ENCODE peak calls at places on chromosomes 3 and 15, in ten cellular contexts. M is GM10248, R is HT-29, N is astrocyte of the hippocampus, Z is HAP-1, W is fibroblast of the conjunctiva, O is activated T-cell treated with anti-CD3 and anti-CD28 coated beads for 1 hour, B is Right ventricle myocardium superior, X is NCI-H1417, S is caudate nucleus. Y is an unnamed sample.

GRCh38 chr3:146528954-146529353 is 15.5 kb downstream of the PLSCR1 start:
- DNase-seq in S (no peak), W (no peak), N (no peak), R (no peak), M (no peak), O (no peak), X (no peak), Z (no peak), B (no peak), Y (no peak)

GRCh38 chr15:78565951-78566774 is 843 bp downstream of the CHRNA5 start:
- DNase-seq in Z (peak; percentile 70), X (peak; percentile 82), R (peak; percentile 86), S (no peak), M (peak; percentile 23), O (no peak), W (no peak), N (peak; percentile 60), B (no peak), Y (no peak)

GRCh38 chr3:184129012-184129411 is 6.1 kb upstream of the EIF2B5 start:
- DNase-seq in N (peak; percentile 44), R (peak; percentile 60), S (no peak), Z (peak; percentile 63), B (no peak), X (peak; percentile 21), M (peak; percentile 34), O (no peak), W (no peak), Y (no peak)

GRCh38 chr15:100114526-100114925 is 227.2 kb downstream of the ADAMTS17 start:
- DNase-seq in M (no peak), B (peak; percentile 67), O (no peak), S (peak; percentile 18), Z (peak; percentile 15), R (no peak), W (no peak), X (no peak), N (peak; percentile 89), Y (no peak)

GRCh38 chr15:68265086-68265485 is 12.5 kb upstream of the FEM1B start:
- DNase-seq in X (no peak), M (no peak), W (no peak), N (no peak), R (no peak), Z (no peak), B (no peak), S (no peak), O (no peak), Y (no peak)

GRCh38 chr15:93143186-93143585 is 54.2 kb upstream of the RGMA start:
- DNase-seq in Z (no peak), N (no peak), X (no peak), S (no peak), M (no peak), O (no peak), R (no peak), W (no peak), B (no peak), Y (no peak)

GRCh38 chr3:194491996-194492395 is 5.2 kb upstream of the ATP13A3 start:
- DNase-seq in X (no peak), O (no peak), M (no peak), N (no peak), R (no peak), W (no peak), B (no peak), Z (no peak), S (no peak), Y (no peak)

GRCh38 chr3:138817685-138818084 is 17.0 kb downstream of the PIK3CB start:
- DNase-seq in Z (no peak), B (no peak), W (no peak), S (no peak), M (no peak), X (no peak), N (no peak), O (no peak), R (no peak), Y (no peak)

GRCh38 chr15:34114739-34115138 is 12.9 kb downstream of the PGBD4 start:
- DNase-seq in N (no peak), S (no peak), B (no peak), R (no peak), X (no peak), M (no peak), W (no peak), O (no peak), Z (no peak), Y (no peak)

GRCh38 chr3:181694805-181695660 is 16.7 kb upstream of the SOX2 start:
- DNase-seq in O (no peak), S (peak; percentile 78), M (no peak), Z (peak; percentile 78), W (no peak), B (peak; percentile 73), N (peak; percentile 78), R (no peak), X (no peak), Y (no peak)

GRCh38 chr3:14608298-14608697 is 43.3 kb upstream of the CCDC174 start:
- DNase-seq in M (no peak), W (no peak), Z (no peak), O (no peak), S (no peak), B (no peak), X (no peak), R (no peak), N (no peak), Y (no peak)

GRCh38 chr15:49282366-49282765 is 112.3 kb downstream of the GALK2 start:
- DNase-seq in M (no peak), N (peak; percentile 87), W (no peak), O (no peak), R (no peak), X (no peak), B (no peak), Z (no peak), S (no peak), Y (peak; percentile 90)

GRCh38 chr15:80093854-80094418 is 34.5 kb downstream of the ZFAND6 start:
- DNase-seq in W (no peak), R (no peak), N (peak; percentile 20), O (no peak), B (peak; percentile 54), X (peak; percentile 6), S (no peak), Z (peak; percentile 73), M (no peak), Y (no peak)

GRCh38 chr3:151818361-151818760 is 4.4 kb downstream of the AADAC start:
- DNase-seq in R (peak; percentile 29), O (no peak), B (no peak), X (no peak), Z (no peak), M (no peak), S (no peak), W (no peak), N (no peak), Y (no peak)

GRCh38 chr3:52253314-52254260 is 8.0 kb downstream of the PPM1M start:
- DNase-seq in X (no peak), N (no peak), S (no peak), B (peak; percentile 69), W (no peak), Z (no peak), O (peak; percentile 62), M (peak; percentile 91), R (no peak), Y (no peak)

GRCh38 chr3:9179826-9180763 is 69.4 kb downstream of the SRGAP3 start:
- DNase-seq in N (no peak), W (no peak), M (peak; percentile 42), X (no peak), R (no peak), O (no peak), S (no peak), B (no peak), Z (no peak), Y (no peak)

Y was measured in AG09309.